ENCODE peak calls at places on chromosomes 1 and 21, in four cellular contexts. P, S, Z and Y are unnamed samples. For H3K36me3 and H3K4me1, the result is how much of the 10 kb centered on the place peaks cover.

GRCh38 chr1:15851251-15852035 is 3.9 kb downstream of the SPEN start:
- DNase-seq in P (peak), S (no peak), Z (peak), Y (no peak)

GRCh38 chr1:201495447-201496295 is 11.3 kb downstream of the CSRP1 start:
- DNase-seq in P (peak), S (no peak), Z (peak), Y (no peak)

GRCh38 chr1:63864224-63864623 is 90.4 kb downstream of the ROR1 start:
- DNase-seq in P (no peak), S (peak), Z (no peak), Y (no peak)

GRCh38 chr1:10679521-10680220 is 116.8 kb downstream of the CASZ1 start:
- DNase-seq in P (peak), S (peak), Z (peak), Y (no peak)

GRCh38 chr1:32861904-32862698 is 8.6 kb downstream of the FNDC5 start:
- DNase-seq in P (no peak), S (no peak), Z (no peak), Y (no peak)

GRCh38 chr1:213256438-213257087 is 205.5 kb downstream of the RPS6KC1 start:
- DNase-seq in P (no peak), S (no peak), Z (peak), Y (no peak)

GRCh38 chr1:83741348-83741747 is 257.6 kb downstream of the TTLL7 start:
- DNase-seq in P (peak), S (no peak), Z (peak), Y (no peak)

GRCh38 chr1:18794066-18794465 is 65.4 kb downstream of the TAS1R2 start:
- DNase-seq in P (no peak), S (no peak), Z (peak), Y (no peak)

GRCh38 chr1:157193702-157194391 is 55.7 kb upstream of the ETV3 start:
- DNase-seq in P (peak), S (peak), Z (peak), Y (peak)

GRCh38 chr1:165364432-165365133 is 8.1 kb upstream of the LMX1A start:
- DNase-seq in P (no peak), S (peak), Z (no peak), Y (no peak)

GRCh38 chr1:64884261-64885040 is 81.9 kb downstream of the JAK1 start:
- DNase-seq in P (no peak), S (no peak), Z (no peak), Y (no peak)

GRCh38 chr1:48187969-48188563 is 34.5 kb upstream of the SLC5A9 start:
- DNase-seq in P (no peak), S (no peak), Z (no peak), Y (no peak)

GRCh38 chr1:21622466-21623315 is 46.5 kb downstream of the RAP1GAP start:
- DNase-seq in P (peak), S (peak), Z (peak), Y (peak)

GRCh38 chr1:175635092-175635491 is 108.3 kb downstream of the TNR start:
- DNase-seq in P (no peak), S (no peak), Z (no peak), Y (no peak)

GRCh38 chr1:22196641-22197040 is 53.7 kb upstream of the WNT4 start:
- DNase-seq in P (no peak), S (no peak), Z (no peak), Y (no peak)

GRCh38 chr1:212518188-212518951 is 85.7 kb downstream of the NENF start:
- DNase-seq in P (no peak), S (peak), Z (no peak), Y (no peak)

GRCh38 chr1:23791434-23792047 is 596 bp downstream of the LYPLA2 start:
- DNase-seq in P (peak), S (peak), Z (peak), Y (no peak)

GRCh38 chr1:21292991-21293536 is 2.8 kb upstream of the ECE1 start:
- DNase-seq in P (no peak), S (no peak), Z (no peak), Y (peak)

GRCh38 chr1:1535989-1536937 is 4.2 kb downstream of the TMEM240 start:
- DNase-seq in P (no peak), S (no peak), Z (peak), Y (no peak)

GRCh38 chr1:169111472-169111871 is 5.0 kb downstream of the ATP1B1 start:
- DNase-seq in P (no peak), S (no peak), Z (no peak), Y (no peak)

GRCh38 chr1:27951396-27951795 is 8.4 kb upstream of the XKR8 start:
- DNase-seq in P (no peak), S (no peak), Z (no peak), Y (no peak)

GRCh38 chr1:162136760-162137537 is 67.5 kb downstream of the NOS1AP start:
- DNase-seq in P (no peak), S (peak), Z (no peak), Y (no peak)

GRCh38 chr1:31435471-31436409 is 22.7 kb downstream of the SERINC2 start:
- DNase-seq in P (no peak), S (no peak), Z (no peak), Y (no peak)

GRCh38 chr1:111399792-111400610 is 27.5 kb downstream of the OVGP1 start:
- DNase-seq in P (peak), S (peak), Z (peak), Y (no peak)

GRCh38 chr1:178011101-178011828 is 41.4 kb upstream of the SEC16B start:
- DNase-seq in P (no peak), S (peak), Z (no peak), Y (no peak)

GRCh38 chr1:67564193-67564592 is 120.8 kb upstream of the GADD45A start:
- DNase-seq in P (no peak), S (no peak), Z (no peak), Y (no peak)

GRCh38 chr21:17527240-17527639 is 14.4 kb downstream of the CXADR start:
- DNase-seq in P (no peak), S (peak), Z (no peak), Y (no peak)

GRCh38 chr1:246516126-246516525 is 9.0 kb upstream of the SMYD3 start:
- DNase-seq in P (no peak), S (no peak), Z (no peak), Y (no peak)

GRCh38 chr1:24905355-24905978 is 24.6 kb downstream of the RUNX3 start:
- DNase-seq in P (no peak), S (no peak), Z (no peak), Y (no peak)

GRCh38 chr21:36847189-36847588 is 119.3 kb downstream of the HLCS start:
- DNase-seq in P (no peak), S (peak), Z (no peak), Y (no peak)

GRCh38 chr1:43067856-43068751 is 104.0 kb downstream of the EBNA1BP2 start:
- DNase-seq in P (peak), S (no peak), Z (no peak), Y (no peak)

GRCh38 chr21:29501451-29501850 is 202.7 kb downstream of the BACH1 start:
- DNase-seq in P (no peak), S (no peak), Z (no peak), Y (no peak)

GRCh38 chr1:46008585-46008984 is 123.8 kb downstream of the PIK3R3 start:
- DNase-seq in P (no peak), S (peak), Z (no peak), Y (no peak)

GRCh38 chr1:229229137-229229720 is 41.7 kb upstream of the RAB4A start:
- DNase-seq in P (peak), S (peak), Z (no peak), Y (no peak)

GRCh38 chr21:14841511-14842472 is 223.0 kb downstream of the NRIP1 start:
- DNase-seq in P (no peak), S (no peak), Z (no peak), Y (no peak)

GRCh38 chr1:161863549-161863948 is 97.4 kb downstream of the ATF6 start:
- DNase-seq in P (no peak), S (no peak), Z (no peak), Y (no peak)

GRCh38 chr1:56551691-56552090 is 27.7 kb downstream of the PLPP3 start:
- DNase-seq in P (no peak), S (no peak), Z (no peak), Y (no peak)

GRCh38 chr1:167628754-167629515 is 1.1 kb upstream of the RCSD1 start:
- DNase-seq in P (no peak), S (no peak), Z (no peak), Y (no peak)

GRCh38 chr21:42338730-42339715 is 11.8 kb downstream of the TFF2 start:
- DNase-seq in P (no peak), S (no peak), Z (no peak), Y (no peak)
- H3K36me3 ChIP-seq in P (under half), S (under half), Z (under half), Y (under half)

GRCh38 chr1:6930901-6931300 is 145.6 kb downstream of the CAMTA1 start:
- DNase-seq in P (no peak), S (no peak), Z (no peak), Y (no peak)
- H3K4me1 ChIP-seq in P (under half), S (under half), Z (under half), Y (under half)

DNA sequence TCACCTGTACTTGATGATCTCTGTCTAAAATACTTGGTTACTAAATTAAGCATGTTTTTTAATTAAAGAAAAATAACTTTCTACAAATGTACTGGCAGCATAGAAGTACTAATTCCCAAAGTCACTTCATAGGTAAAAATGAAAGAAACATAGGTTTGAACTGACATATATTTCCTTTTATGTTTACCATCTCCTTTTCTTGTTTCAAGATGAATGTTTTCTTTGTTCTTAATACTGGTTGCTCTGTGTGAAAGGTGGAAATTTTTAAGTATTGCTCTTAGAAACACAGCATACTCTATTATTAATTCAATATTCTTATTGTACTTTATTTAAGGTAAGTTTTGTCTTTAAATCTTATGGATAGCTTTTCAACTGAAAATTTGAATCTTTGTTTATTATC is 18.1 kb downstream of the RRP15 start:
- DNase-seq in P (no peak), S (no peak), Z (no peak), Y (no peak)
- H3K4me3 ChIP-seq in P (no peak), S (no peak), Z (no peak), Y (no peak)

DNA sequence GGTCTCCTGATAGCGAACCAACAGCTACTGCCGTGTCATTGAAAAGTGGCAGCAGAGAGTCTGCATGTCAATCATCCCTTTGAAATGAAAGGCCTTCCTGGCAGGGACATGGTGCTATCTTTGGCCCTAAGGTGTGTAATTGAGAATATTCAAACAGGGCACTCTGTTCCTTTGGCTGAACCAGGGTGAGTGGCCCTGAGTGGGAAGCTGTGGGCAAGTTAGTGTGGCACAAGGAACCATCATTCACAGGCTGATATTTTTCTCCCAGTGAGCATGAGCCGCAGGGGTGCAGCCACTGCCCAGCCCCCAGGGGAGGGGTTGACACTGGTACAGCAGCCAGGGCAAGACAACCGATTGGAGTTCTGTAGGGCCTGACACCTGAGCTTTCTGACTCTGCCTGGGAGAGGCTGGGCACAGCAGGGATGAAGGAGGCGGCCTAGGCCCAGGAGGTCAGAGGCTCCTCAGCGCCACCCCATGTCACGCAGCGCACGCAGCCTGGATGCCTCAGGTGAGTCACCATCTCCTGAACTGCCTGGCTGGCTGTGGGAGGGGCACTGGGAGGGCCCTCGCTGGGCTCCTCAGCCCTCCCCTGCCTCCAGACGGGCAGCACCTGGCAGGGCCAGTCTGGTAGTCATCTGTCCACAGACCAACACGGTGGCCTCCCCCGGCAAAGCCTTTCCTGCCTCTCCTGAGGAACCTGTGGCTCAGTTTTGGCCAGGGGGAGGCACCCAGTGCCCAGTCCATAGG is 13.2 kb downstream of the QSOX1 start:
- DNase-seq in P (peak), S (peak), Z (peak), Y (no peak)
- H3K36me3 ChIP-seq in P (under half), S (under half), Z (under half), Y (under half)

GRCh38 chr1:179447489-179447888 is 81.7 kb downstream of the AXDND1 start:
- DNase-seq in P (peak), S (peak), Z (peak), Y (no peak)
- H3K4me1 ChIP-seq in P (under half), S (under half), Z (under half), Y (under half)

GRCh38 chr1:12126781-12127180 is 40.0 kb upstream of the TNFRSF1B start:
- DNase-seq in P (no peak), S (no peak), Z (no peak), Y (no peak)
- H3K4me3 ChIP-seq in P (no peak), S (no peak), Z (no peak), Y (no peak)

GRCh38 chr1:220129479-220130210 is 35.7 kb downstream of the IARS2 start:
- DNase-seq in P (no peak), S (no peak), Z (no peak), Y (no peak)
- H3K36me3 ChIP-seq in P (under half), S (under half), Z (under half), Y (under half)

DNA sequence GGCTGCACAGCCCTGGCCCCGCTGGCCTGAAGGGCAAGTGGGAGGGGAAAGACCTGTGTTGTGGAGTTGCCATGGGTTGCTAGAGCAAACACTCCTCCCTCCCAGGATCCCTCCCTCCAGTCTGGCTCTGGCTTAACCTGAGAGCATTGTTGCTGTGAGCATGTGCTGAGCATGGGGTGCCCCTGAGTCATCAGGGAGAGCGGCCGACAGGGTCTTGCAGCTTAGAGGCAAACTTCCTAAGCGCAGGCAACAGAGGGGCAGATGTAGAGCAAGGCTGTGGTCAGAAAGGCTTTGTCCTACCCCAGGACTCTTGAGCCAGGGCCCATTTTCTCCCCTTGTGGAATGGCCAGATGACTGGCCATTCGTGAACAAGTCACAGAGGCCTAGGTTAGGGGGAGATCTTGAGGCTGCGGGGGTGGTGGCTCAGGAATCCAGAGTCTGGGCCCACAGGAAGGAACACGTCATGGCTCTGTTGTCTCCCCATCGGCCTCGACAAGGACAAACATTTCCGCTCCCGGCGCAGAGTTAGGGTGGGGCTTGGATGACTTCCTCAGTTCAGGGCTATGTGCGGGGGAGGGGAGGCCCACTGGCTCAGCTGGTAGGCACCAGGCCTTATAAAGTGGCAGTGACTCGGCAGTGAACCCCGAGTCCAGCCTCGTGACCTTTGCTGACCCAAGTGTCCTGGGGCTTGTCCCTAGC is 362 bp upstream of the DYNLT4 start:
- DNase-seq in P (peak), S (peak), Z (peak), Y (peak)
- H3K4me1 ChIP-seq in P (under half), S (half or more), Z (under half), Y (half or more)

DNA sequence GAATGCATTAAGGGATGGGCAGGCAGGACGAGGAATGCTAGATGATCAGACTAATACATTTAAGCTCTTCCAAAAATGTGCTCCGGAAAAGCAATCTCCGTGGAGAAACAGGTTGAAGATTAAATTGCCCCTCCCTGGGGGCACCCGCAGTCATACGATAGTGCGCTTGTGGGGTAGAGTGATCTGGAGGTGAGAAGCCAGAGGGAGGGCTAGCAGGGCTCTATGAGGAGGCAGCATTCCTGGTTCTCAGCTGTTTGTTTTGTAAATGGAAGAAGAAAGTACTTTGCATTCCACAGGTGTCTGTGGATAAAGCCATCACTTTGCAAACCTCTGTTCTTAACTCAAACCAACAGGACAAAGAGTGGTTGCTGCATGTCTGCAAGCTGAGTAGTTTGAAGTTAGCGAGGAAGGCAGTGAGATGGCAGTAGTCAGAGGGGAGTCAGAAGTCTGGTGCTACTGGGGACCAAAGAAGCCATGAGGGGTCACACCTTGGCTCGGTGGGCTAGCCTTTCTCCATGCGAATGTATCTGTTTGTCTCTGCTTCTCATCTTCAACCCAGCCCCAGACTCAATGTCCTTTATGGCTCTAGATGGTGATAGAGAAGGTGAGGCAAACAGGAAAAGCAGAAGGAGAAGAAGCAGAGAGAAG is 65.3 kb upstream of the GJA8 start:
- DNase-seq in P (peak), S (no peak), Z (no peak), Y (no peak)
- H3K4me3 ChIP-seq in P (no peak), S (no peak), Z (no peak), Y (no peak)

DNA sequence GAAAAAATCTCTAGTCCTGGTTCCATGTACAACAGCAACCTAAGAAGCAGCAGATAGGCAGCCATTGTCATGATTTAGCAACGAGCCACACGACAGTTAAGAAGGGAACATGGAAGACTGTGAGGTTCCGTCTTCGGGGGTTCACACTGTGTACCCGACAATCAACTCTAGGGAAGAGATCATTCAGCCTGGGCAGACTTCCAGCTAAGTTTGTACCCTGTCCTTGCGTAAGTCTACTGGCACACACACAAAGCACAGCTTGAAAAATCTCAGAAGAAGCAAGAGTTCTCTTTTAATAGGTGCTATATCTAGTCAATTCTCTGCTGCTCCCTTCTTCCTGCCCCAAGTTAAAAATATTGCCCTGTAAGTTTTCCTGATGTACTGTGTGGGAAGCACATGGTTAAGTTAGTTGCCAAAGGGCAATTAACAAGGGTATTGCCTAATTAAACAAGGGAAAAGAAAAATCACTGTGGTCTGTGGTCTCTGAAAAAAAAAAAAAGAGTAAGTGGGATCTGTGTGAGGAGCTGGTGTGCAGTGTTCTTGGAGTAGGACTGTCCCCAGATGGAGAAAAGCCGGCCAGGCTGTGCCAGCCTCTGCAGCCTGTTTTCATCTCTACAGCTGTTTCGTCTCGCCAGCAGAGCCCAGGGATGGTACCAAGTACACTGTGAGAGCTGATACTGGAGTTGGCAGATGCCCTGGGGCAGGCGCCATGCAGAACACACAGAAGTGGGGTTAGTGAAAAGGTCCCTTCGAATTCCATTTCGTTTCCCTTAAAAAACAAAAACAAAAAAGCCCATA is 6.4 kb upstream of the MYBPHL start:
- DNase-seq in P (no peak), S (no peak), Z (no peak), Y (no peak)
- H3K36me3 ChIP-seq in P (under half), S (under half), Z (under half), Y (under half)